ENCODE peak calls at places on chromosomes 12 and 14, in five cellular contexts. One of them, this sample, is unnamed. For H3K36me3, the result is how much of the 10 kb centered on the place peaks cover.

GRCh38 chr12:32918890-32919791 is 22.6 kb upstream of the PKP2 start:
- DNase-seq in OCI-LY7: peak
- DNase-seq in lower lobe of right lung: no peak
- DNase-seq in CD8-positive, alpha-beta T cell: no peak
- DNase-seq in neuronal stem cell: no peak
- DNase-seq in this sample: peak

GRCh38 chr14:35747379-35747778 is 61.7 kb downstream of the RALGAPA1 start:
- DNase-seq in neuronal stem cell: no peak
- DNase-seq in lower lobe of right lung: no peak
- DNase-seq in CD8-positive, alpha-beta T cell: no peak
- DNase-seq in OCI-LY7: no peak
- DNase-seq in this sample: no peak

GRCh38 chr12:76424941-76425340 is 76.7 kb upstream of the BBS10 start:
- DNase-seq in lower lobe of right lung: no peak
- DNase-seq in neuronal stem cell: no peak
- DNase-seq in OCI-LY7: no peak
- DNase-seq in CD8-positive, alpha-beta T cell: no peak
- DNase-seq in this sample: no peak

GRCh38 chr14:104633276-104633861 is 28.8 kb upstream of the TMEM179 start:
- DNase-seq in lower lobe of right lung: no peak
- DNase-seq in neuronal stem cell: no peak
- DNase-seq in CD8-positive, alpha-beta T cell: no peak
- DNase-seq in OCI-LY7: no peak
- DNase-seq in this sample: no peak

GRCh38 chr12:53219116-53219955 is 12.3 kb upstream of the ITGB7 start:
- DNase-seq in CD8-positive, alpha-beta T cell: peak
- DNase-seq in neuronal stem cell: no peak
- DNase-seq in lower lobe of right lung: peak
- DNase-seq in OCI-LY7: no peak
- DNase-seq in this sample: peak

GRCh38 chr12:50839032-50839431 is 3.7 kb upstream of the TMPRSS12 start:
- DNase-seq in OCI-LY7: no peak
- DNase-seq in lower lobe of right lung: no peak
- DNase-seq in CD8-positive, alpha-beta T cell: no peak
- DNase-seq in neuronal stem cell: no peak
- DNase-seq in this sample: no peak

GRCh38 chr12:115132906-115133305 is 448.9 kb upstream of the TBX3 start:
- DNase-seq in neuronal stem cell: no peak
- DNase-seq in lower lobe of right lung: no peak
- DNase-seq in CD8-positive, alpha-beta T cell: no peak
- DNase-seq in OCI-LY7: no peak
- DNase-seq in this sample: no peak

GRCh38 chr14:69316449-69317391 is 56.8 kb downstream of the GALNT16 start:
- DNase-seq in lower lobe of right lung: peak
- DNase-seq in OCI-LY7: no peak
- DNase-seq in CD8-positive, alpha-beta T cell: no peak
- DNase-seq in neuronal stem cell: no peak
- DNase-seq in this sample: no peak

GRCh38 chr14:54348001-54348611 is 48.7 kb upstream of the CDKN3 start:
- DNase-seq in OCI-LY7: peak
- DNase-seq in lower lobe of right lung: no peak
- DNase-seq in neuronal stem cell: peak
- DNase-seq in CD8-positive, alpha-beta T cell: no peak
- DNase-seq in this sample: peak

GRCh38 chr14:30243805-30244204 is 315.2 kb upstream of the G2E3 start:
- DNase-seq in lower lobe of right lung: no peak
- DNase-seq in OCI-LY7: no peak
- DNase-seq in CD8-positive, alpha-beta T cell: no peak
- DNase-seq in neuronal stem cell: no peak
- DNase-seq in this sample: no peak

GRCh38 chr14:104563742-104564615 is 15.6 kb upstream of the C14orf180 start:
- DNase-seq in OCI-LY7: peak
- DNase-seq in CD8-positive, alpha-beta T cell: peak
- DNase-seq in lower lobe of right lung: peak
- DNase-seq in neuronal stem cell: peak
- DNase-seq in this sample: peak

GRCh38 chr12:716506-716905 is 35.9 kb upstream of the WNK1 start:
- DNase-seq in CD8-positive, alpha-beta T cell: no peak
- DNase-seq in OCI-LY7: peak
- DNase-seq in neuronal stem cell: no peak
- DNase-seq in lower lobe of right lung: no peak
- DNase-seq in this sample: no peak

GRCh38 chr12:43057561-43057960 is 468.0 kb upstream of the PRICKLE1 start:
- DNase-seq in OCI-LY7: no peak
- DNase-seq in neuronal stem cell: no peak
- DNase-seq in CD8-positive, alpha-beta T cell: no peak
- DNase-seq in lower lobe of right lung: no peak
- DNase-seq in this sample: no peak

GRCh38 chr12:63419119-63419518 is 249.2 kb downstream of the DPY19L2 start:
- DNase-seq in lower lobe of right lung: no peak
- DNase-seq in OCI-LY7: no peak
- DNase-seq in CD8-positive, alpha-beta T cell: no peak
- DNase-seq in neuronal stem cell: no peak
- DNase-seq in this sample: no peak

GRCh38 chr12:402127-402456 is 648 bp downstream of the CCDC77 start:
- DNase-seq in OCI-LY7: peak
- DNase-seq in lower lobe of right lung: no peak
- DNase-seq in neuronal stem cell: peak
- DNase-seq in CD8-positive, alpha-beta T cell: no peak
- DNase-seq in this sample: peak

GRCh38 chr14:28755930-28756895 is 10.4 kb upstream of the FOXG1 start:
- DNase-seq in lower lobe of right lung: no peak
- DNase-seq in CD8-positive, alpha-beta T cell: no peak
- DNase-seq in OCI-LY7: no peak
- DNase-seq in neuronal stem cell: no peak
- DNase-seq in this sample: no peak

GRCh38 chr14:88590173-88590572 is 27.3 kb downstream of the ZC3H14 start:
- DNase-seq in CD8-positive, alpha-beta T cell: no peak
- DNase-seq in lower lobe of right lung: no peak
- DNase-seq in neuronal stem cell: no peak
- DNase-seq in OCI-LY7: no peak
- DNase-seq in this sample: no peak

GRCh38 chr12:102629262-102629888 is 149.0 kb upstream of the IGF1 start:
- DNase-seq in OCI-LY7: no peak
- DNase-seq in CD8-positive, alpha-beta T cell: no peak
- DNase-seq in lower lobe of right lung: no peak
- DNase-seq in neuronal stem cell: no peak
- DNase-seq in this sample: no peak

GRCh38 chr12:79737875-79738718 is 47.3 kb upstream of the PAWR start:
- DNase-seq in OCI-LY7: peak
- DNase-seq in lower lobe of right lung: no peak
- DNase-seq in neuronal stem cell: peak
- DNase-seq in CD8-positive, alpha-beta T cell: no peak
- DNase-seq in this sample: peak

GRCh38 chr14:102690509-102691286 is 86.6 kb upstream of the TRAF3 start:
- DNase-seq in neuronal stem cell: no peak
- DNase-seq in lower lobe of right lung: no peak
- DNase-seq in OCI-LY7: no peak
- DNase-seq in CD8-positive, alpha-beta T cell: no peak
- DNase-seq in this sample: no peak

GRCh38 chr12:3275171-3276041 is 198.2 kb downstream of the TSPAN9 start:
- DNase-seq in neuronal stem cell: peak
- DNase-seq in OCI-LY7: peak
- DNase-seq in lower lobe of right lung: peak
- DNase-seq in CD8-positive, alpha-beta T cell: peak
- DNase-seq in this sample: peak

GRCh38 chr12:55789893-55790292 is 27.6 kb downstream of the SARNP start:
- DNase-seq in lower lobe of right lung: no peak
- DNase-seq in CD8-positive, alpha-beta T cell: no peak
- DNase-seq in OCI-LY7: no peak
- DNase-seq in neuronal stem cell: no peak
- DNase-seq in this sample: no peak

GRCh38 chr12:110694330-110694891 is 5.5 kb upstream of the HVCN1 start:
- DNase-seq in CD8-positive, alpha-beta T cell: no peak
- DNase-seq in lower lobe of right lung: peak
- DNase-seq in OCI-LY7: no peak
- DNase-seq in neuronal stem cell: no peak
- DNase-seq in this sample: no peak

GRCh38 chr14:103472939-103473338 is 49.7 kb downstream of the CKB start:
- DNase-seq in CD8-positive, alpha-beta T cell: no peak
- DNase-seq in OCI-LY7: no peak
- DNase-seq in lower lobe of right lung: no peak
- DNase-seq in neuronal stem cell: no peak
- DNase-seq in this sample: no peak

GRCh38 chr14:63508033-63508432 is 35.1 kb downstream of the PPP2R5E start:
- DNase-seq in neuronal stem cell: no peak
- DNase-seq in OCI-LY7: no peak
- DNase-seq in lower lobe of right lung: no peak
- DNase-seq in CD8-positive, alpha-beta T cell: peak
- DNase-seq in this sample: no peak

GRCh38 chr14:75896341-75896740 is 85.5 kb downstream of the TGFB3 start:
- DNase-seq in OCI-LY7: no peak
- DNase-seq in lower lobe of right lung: no peak
- DNase-seq in neuronal stem cell: no peak
- DNase-seq in CD8-positive, alpha-beta T cell: no peak
- DNase-seq in this sample: no peak

GRCh38 chr12:71587012-71587411 is 76.6 kb downstream of the ZFC3H1 start:
- DNase-seq in lower lobe of right lung: no peak
- DNase-seq in OCI-LY7: no peak
- DNase-seq in CD8-positive, alpha-beta T cell: no peak
- DNase-seq in neuronal stem cell: no peak
- DNase-seq in this sample: no peak

GRCh38 chr12:54891717-54892478 is 37.6 kb downstream of the MUCL1 start:
- DNase-seq in lower lobe of right lung: no peak
- DNase-seq in OCI-LY7: no peak
- DNase-seq in neuronal stem cell: no peak
- DNase-seq in CD8-positive, alpha-beta T cell: no peak
- DNase-seq in this sample: no peak

GRCh38 chr14:104244221-104245011 is 106.0 kb downstream of the KIF26A start:
- DNase-seq in neuronal stem cell: no peak
- DNase-seq in CD8-positive, alpha-beta T cell: no peak
- DNase-seq in OCI-LY7: no peak
- DNase-seq in lower lobe of right lung: peak
- DNase-seq in this sample: no peak

GRCh38 chr12:60070541-60070940 is 474.7 kb downstream of the SLC16A7 start:
- DNase-seq in OCI-LY7: no peak
- DNase-seq in CD8-positive, alpha-beta T cell: no peak
- DNase-seq in neuronal stem cell: no peak
- DNase-seq in lower lobe of right lung: no peak
- DNase-seq in this sample: no peak

GRCh38 chr12:124938066-124938465 is 23.6 kb upstream of the UBC start:
- DNase-seq in CD8-positive, alpha-beta T cell: no peak
- DNase-seq in neuronal stem cell: no peak
- DNase-seq in lower lobe of right lung: no peak
- DNase-seq in OCI-LY7: peak
- DNase-seq in this sample: peak

GRCh38 chr14:68975667-68976066 is 3.4 kb downstream of the ACTN1 start:
- DNase-seq in CD8-positive, alpha-beta T cell: no peak
- DNase-seq in OCI-LY7: no peak
- DNase-seq in lower lobe of right lung: no peak
- DNase-seq in neuronal stem cell: no peak
- DNase-seq in this sample: no peak

GRCh38 chr12:48788852-48789775 is at the start of gene ADCY6:
- DNase-seq in neuronal stem cell: peak
- DNase-seq in lower lobe of right lung: peak
- DNase-seq in CD8-positive, alpha-beta T cell: no peak
- DNase-seq in OCI-LY7: no peak
- DNase-seq in this sample: no peak

GRCh38 chr14:51094282-51094821 is 553 bp downstream of the TRIM9 start:
- DNase-seq in neuronal stem cell: peak
- DNase-seq in OCI-LY7: no peak
- DNase-seq in lower lobe of right lung: peak
- DNase-seq in CD8-positive, alpha-beta T cell: peak
- DNase-seq in this sample: no peak

DNA sequence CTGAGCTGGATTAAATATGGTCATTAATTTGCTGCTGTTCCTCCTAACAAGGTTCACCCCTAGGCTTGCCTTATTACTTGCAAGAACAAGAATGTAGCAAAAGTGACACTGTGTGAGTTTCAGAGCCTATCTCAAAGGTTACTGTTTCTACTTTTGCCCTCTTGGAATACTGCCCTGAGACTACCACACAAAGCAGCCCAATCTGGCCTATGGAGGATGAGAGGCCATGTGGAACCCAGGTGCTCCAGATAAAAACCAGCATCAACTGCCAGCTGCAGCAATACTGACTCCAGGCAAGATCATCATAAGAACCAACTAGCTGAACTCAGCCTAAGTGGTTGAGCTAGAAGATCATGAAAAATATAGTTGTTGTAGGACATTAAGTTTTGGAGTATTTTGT is 22.4 kb upstream of the SUPT16H start:
- DNase-seq in lower lobe of right lung: no peak
- DNase-seq in OCI-LY7: no peak
- DNase-seq in neuronal stem cell: no peak
- DNase-seq in CD8-positive, alpha-beta T cell: no peak
- DNase-seq in this sample: no peak
- H3K36me3 ChIP-seq in lower lobe of right lung: half or more
- H3K36me3 ChIP-seq in OCI-LY7: half or more
- H3K36me3 ChIP-seq in neuronal stem cell: half or more
- H3K36me3 ChIP-seq in CD8-positive, alpha-beta T cell: half or more
- H3K36me3 ChIP-seq in this sample: half or more

DNA sequence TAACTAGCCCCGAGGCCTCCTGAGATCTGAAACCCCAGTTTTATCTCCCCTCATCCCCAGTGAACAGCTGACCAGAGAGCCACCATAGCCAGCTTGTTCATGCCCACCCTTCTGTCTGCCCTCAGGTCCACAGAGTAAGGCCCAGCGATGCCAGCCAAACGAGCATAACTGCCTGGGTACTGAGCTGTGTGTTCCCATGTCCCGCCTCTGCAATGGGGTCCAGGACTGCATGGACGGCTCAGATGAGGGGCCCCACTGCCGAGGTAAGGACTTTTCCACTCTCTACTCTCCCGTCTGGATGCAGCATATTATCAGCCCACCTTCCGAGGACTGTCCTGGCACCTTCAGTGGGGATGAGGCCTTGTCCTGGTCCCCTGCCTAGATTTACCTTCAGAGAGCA is 6.2 kb downstream of the LRP1-AS start:
- DNase-seq in lower lobe of right lung: no peak
- DNase-seq in CD8-positive, alpha-beta T cell: no peak
- DNase-seq in neuronal stem cell: no peak
- DNase-seq in OCI-LY7: no peak
- DNase-seq in this sample: no peak
- H3K36me3 ChIP-seq in lower lobe of right lung: half or more
- H3K36me3 ChIP-seq in CD8-positive, alpha-beta T cell: under half
- H3K36me3 ChIP-seq in neuronal stem cell: half or more
- H3K36me3 ChIP-seq in OCI-LY7: under half
- H3K36me3 ChIP-seq in this sample: under half

GRCh38 chr14:101221549-101222160 is 318.1 kb upstream of the RTL1 start:
- DNase-seq in CD8-positive, alpha-beta T cell: peak
- DNase-seq in neuronal stem cell: no peak
- DNase-seq in OCI-LY7: no peak
- DNase-seq in lower lobe of right lung: no peak
- DNase-seq in this sample: no peak
- H3K36me3 ChIP-seq in CD8-positive, alpha-beta T cell: under half
- H3K36me3 ChIP-seq in neuronal stem cell: under half
- H3K36me3 ChIP-seq in OCI-LY7: under half
- H3K36me3 ChIP-seq in lower lobe of right lung: under half
- H3K36me3 ChIP-seq in this sample: under half

GRCh38 chr12:69252033-69252432 is 12.7 kb downstream of the CPSF6 start:
- DNase-seq in neuronal stem cell: no peak
- DNase-seq in CD8-positive, alpha-beta T cell: no peak
- DNase-seq in lower lobe of right lung: no peak
- DNase-seq in OCI-LY7: no peak
- DNase-seq in this sample: no peak

GRCh38 chr12:69254046-69254445 is 14.7 kb downstream of the CPSF6 start:
- DNase-seq in neuronal stem cell: peak
- DNase-seq in lower lobe of right lung: no peak
- DNase-seq in CD8-positive, alpha-beta T cell: no peak
- DNase-seq in OCI-LY7: peak
- DNase-seq in this sample: peak

GRCh38 chr12:69258655-69259054 is 19.3 kb downstream of the CPSF6 start:
- DNase-seq in lower lobe of right lung: no peak
- DNase-seq in neuronal stem cell: no peak
- DNase-seq in OCI-LY7: no peak
- DNase-seq in CD8-positive, alpha-beta T cell: no peak
- DNase-seq in this sample: no peak

GRCh38 chr12:69254857-69255256 is 15.5 kb downstream of the CPSF6 start:
- DNase-seq in lower lobe of right lung: no peak
- DNase-seq in neuronal stem cell: no peak
- DNase-seq in CD8-positive, alpha-beta T cell: no peak
- DNase-seq in OCI-LY7: no peak
- DNase-seq in this sample: no peak
- H3K36me3 ChIP-seq in lower lobe of right lung: half or more
- H3K36me3 ChIP-seq in neuronal stem cell: half or more
- H3K36me3 ChIP-seq in CD8-positive, alpha-beta T cell: under half
- H3K36me3 ChIP-seq in OCI-LY7: half or more
- H3K36me3 ChIP-seq in this sample: half or more